ENCODE peak calls at places on chromosomes 4 and X, in seven cellular contexts. One of them, this sample, is unnamed.

GRCh38 chr4:142817442-142817841 is 28.7 kb downstream of the INPP4B start:
- DNase-seq in NCI-H1092 treated with DMSO at 0.1 percent for 48 hours: no peak
- DNase-seq in SHP77: no peak
- DNase-seq in immature natural killer cell: no peak
- DNase-seq in stimulated activated CD8-positive, alpha-beta memory T cell treated with anti-CD3 and anti-CD28 coated beads, Interleukin-2, amount 100 ng/mL, for 1 hour: no peak
- DNase-seq in COLO829: peak
- DNase-seq in NCI-H510A treated with DMSO at 0.1 percent for 48 hours: no peak
- DNase-seq in this sample: peak

GRCh38 chrX:54208531-54208930 is 25.5 kb upstream of the FAM120C start:
- DNase-seq in NCI-H1092 treated with DMSO at 0.1 percent for 48 hours: no peak
- DNase-seq in SHP77: no peak
- DNase-seq in immature natural killer cell: no peak
- DNase-seq in stimulated activated CD8-positive, alpha-beta memory T cell treated with anti-CD3 and anti-CD28 coated beads, Interleukin-2, amount 100 ng/mL, for 1 hour: no peak
- DNase-seq in COLO829: peak
- DNase-seq in NCI-H510A treated with DMSO at 0.1 percent for 48 hours: no peak
- DNase-seq in this sample: no peak

GRCh38 chr4:183241322-183241640 is 78.8 kb downstream of the CLDN22 start:
- DNase-seq in NCI-H1092 treated with DMSO at 0.1 percent for 48 hours: no peak
- DNase-seq in SHP77: no peak
- DNase-seq in immature natural killer cell: no peak
- DNase-seq in stimulated activated CD8-positive, alpha-beta memory T cell treated with anti-CD3 and anti-CD28 coated beads, Interleukin-2, amount 100 ng/mL, for 1 hour: no peak
- DNase-seq in COLO829: peak
- DNase-seq in NCI-H510A treated with DMSO at 0.1 percent for 48 hours: no peak
- DNase-seq in this sample: no peak

GRCh38 chr4:176927664-176928063 is 134.9 kb upstream of the VEGFC start:
- DNase-seq in NCI-H1092 treated with DMSO at 0.1 percent for 48 hours: no peak
- DNase-seq in SHP77: no peak
- DNase-seq in immature natural killer cell: no peak
- DNase-seq in stimulated activated CD8-positive, alpha-beta memory T cell treated with anti-CD3 and anti-CD28 coated beads, Interleukin-2, amount 100 ng/mL, for 1 hour: no peak
- DNase-seq in COLO829: peak
- DNase-seq in NCI-H510A treated with DMSO at 0.1 percent for 48 hours: no peak
- DNase-seq in this sample: no peak

GRCh38 chrX:8914636-8915035 is 113.5 kb upstream of the FAM9A start:
- DNase-seq in NCI-H1092 treated with DMSO at 0.1 percent for 48 hours: no peak
- DNase-seq in SHP77: no peak
- DNase-seq in immature natural killer cell: no peak
- DNase-seq in stimulated activated CD8-positive, alpha-beta memory T cell treated with anti-CD3 and anti-CD28 coated beads, Interleukin-2, amount 100 ng/mL, for 1 hour: no peak
- DNase-seq in COLO829: no peak
- DNase-seq in NCI-H510A treated with DMSO at 0.1 percent for 48 hours: no peak
- DNase-seq in this sample: no peak

GRCh38 chr4:185700635-185701034 is 111.4 kb downstream of the SORBS2 start:
- DNase-seq in NCI-H1092 treated with DMSO at 0.1 percent for 48 hours: no peak
- DNase-seq in SHP77: no peak
- DNase-seq in immature natural killer cell: no peak
- DNase-seq in stimulated activated CD8-positive, alpha-beta memory T cell treated with anti-CD3 and anti-CD28 coated beads, Interleukin-2, amount 100 ng/mL, for 1 hour: no peak
- DNase-seq in COLO829: no peak
- DNase-seq in NCI-H510A treated with DMSO at 0.1 percent for 48 hours: no peak
- DNase-seq in this sample: no peak

GRCh38 chr4:106201373-106201772 is 114.6 kb downstream of the TBCK start:
- DNase-seq in NCI-H1092 treated with DMSO at 0.1 percent for 48 hours: peak
- DNase-seq in SHP77: peak
- DNase-seq in immature natural killer cell: no peak
- DNase-seq in stimulated activated CD8-positive, alpha-beta memory T cell treated with anti-CD3 and anti-CD28 coated beads, Interleukin-2, amount 100 ng/mL, for 1 hour: no peak
- DNase-seq in COLO829: no peak
- DNase-seq in NCI-H510A treated with DMSO at 0.1 percent for 48 hours: no peak
- DNase-seq in this sample: no peak

GRCh38 chr4:106773106-106773905 is 262.8 kb downstream of the DKK2 start:
- DNase-seq in NCI-H1092 treated with DMSO at 0.1 percent for 48 hours: no peak
- DNase-seq in SHP77: no peak
- DNase-seq in immature natural killer cell: no peak
- DNase-seq in stimulated activated CD8-positive, alpha-beta memory T cell treated with anti-CD3 and anti-CD28 coated beads, Interleukin-2, amount 100 ng/mL, for 1 hour: no peak
- DNase-seq in COLO829: no peak
- DNase-seq in NCI-H510A treated with DMSO at 0.1 percent for 48 hours: no peak
- DNase-seq in this sample: no peak

GRCh38 chr4:41028392-41029076 is 185.8 kb downstream of the APBB2 start:
- DNase-seq in NCI-H1092 treated with DMSO at 0.1 percent for 48 hours: no peak
- DNase-seq in SHP77: no peak
- DNase-seq in immature natural killer cell: no peak
- DNase-seq in stimulated activated CD8-positive, alpha-beta memory T cell treated with anti-CD3 and anti-CD28 coated beads, Interleukin-2, amount 100 ng/mL, for 1 hour: no peak
- DNase-seq in COLO829: no peak
- DNase-seq in NCI-H510A treated with DMSO at 0.1 percent for 48 hours: peak
- DNase-seq in this sample: no peak

GRCh38 chr4:71498002-71498401 is 159.2 kb downstream of the SLC4A4 start:
- DNase-seq in NCI-H1092 treated with DMSO at 0.1 percent for 48 hours: no peak
- DNase-seq in SHP77: peak
- DNase-seq in immature natural killer cell: no peak
- DNase-seq in stimulated activated CD8-positive, alpha-beta memory T cell treated with anti-CD3 and anti-CD28 coated beads, Interleukin-2, amount 100 ng/mL, for 1 hour: no peak
- DNase-seq in COLO829: no peak
- DNase-seq in NCI-H510A treated with DMSO at 0.1 percent for 48 hours: peak
- DNase-seq in this sample: no peak

GRCh38 chr4:82523179-82523578 is 38.6 kb downstream of the TMEM150C start:
- DNase-seq in NCI-H1092 treated with DMSO at 0.1 percent for 48 hours: no peak
- DNase-seq in SHP77: no peak
- DNase-seq in immature natural killer cell: no peak
- DNase-seq in stimulated activated CD8-positive, alpha-beta memory T cell treated with anti-CD3 and anti-CD28 coated beads, Interleukin-2, amount 100 ng/mL, for 1 hour: no peak
- DNase-seq in COLO829: no peak
- DNase-seq in NCI-H510A treated with DMSO at 0.1 percent for 48 hours: peak
- DNase-seq in this sample: no peak

GRCh38 chrX:108732630-108733321 is 3.6 kb downstream of the IRS4 start:
- DNase-seq in NCI-H1092 treated with DMSO at 0.1 percent for 48 hours: peak
- DNase-seq in SHP77: no peak
- DNase-seq in immature natural killer cell: no peak
- DNase-seq in stimulated activated CD8-positive, alpha-beta memory T cell treated with anti-CD3 and anti-CD28 coated beads, Interleukin-2, amount 100 ng/mL, for 1 hour: no peak
- DNase-seq in COLO829: no peak
- DNase-seq in NCI-H510A treated with DMSO at 0.1 percent for 48 hours: no peak
- DNase-seq in this sample: no peak

GRCh38 chr4:39362827-39363226 is 3.3 kb downstream of the RFC1 start:
- DNase-seq in NCI-H1092 treated with DMSO at 0.1 percent for 48 hours: no peak
- DNase-seq in SHP77: no peak
- DNase-seq in immature natural killer cell: no peak
- DNase-seq in stimulated activated CD8-positive, alpha-beta memory T cell treated with anti-CD3 and anti-CD28 coated beads, Interleukin-2, amount 100 ng/mL, for 1 hour: no peak
- DNase-seq in COLO829: no peak
- DNase-seq in NCI-H510A treated with DMSO at 0.1 percent for 48 hours: no peak
- DNase-seq in this sample: no peak

GRCh38 chrX:119240356-119240755 is 4.3 kb downstream of the PGRMC1 start:
- DNase-seq in NCI-H1092 treated with DMSO at 0.1 percent for 48 hours: no peak
- DNase-seq in SHP77: no peak
- DNase-seq in immature natural killer cell: no peak
- DNase-seq in stimulated activated CD8-positive, alpha-beta memory T cell treated with anti-CD3 and anti-CD28 coated beads, Interleukin-2, amount 100 ng/mL, for 1 hour: no peak
- DNase-seq in COLO829: no peak
- DNase-seq in NCI-H510A treated with DMSO at 0.1 percent for 48 hours: no peak
- DNase-seq in this sample: no peak

GRCh38 chr4:3389879-3390840 is 51.6 kb upstream of the HGFAC start:
- DNase-seq in NCI-H1092 treated with DMSO at 0.1 percent for 48 hours: no peak
- DNase-seq in SHP77: no peak
- DNase-seq in immature natural killer cell: no peak
- DNase-seq in stimulated activated CD8-positive, alpha-beta memory T cell treated with anti-CD3 and anti-CD28 coated beads, Interleukin-2, amount 100 ng/mL, for 1 hour: no peak
- DNase-seq in COLO829: no peak
- DNase-seq in NCI-H510A treated with DMSO at 0.1 percent for 48 hours: no peak
- DNase-seq in this sample: no peak